ENCODE peak calls at places on chromosomes 11 and 22, in six cellular contexts. G is GM12878, V is IMR-90, H is A549, I is K562, U is HepG2. B is an unnamed sample.

GRCh38 chr22:27129266-27129665 is 471.9 kb downstream of the MIAT start:
- DNase-seq in I (no peak), H (peak), U (no peak), G (no peak), V (peak), B (no peak)

GRCh38 chr22:32475428-32476010 is 908 bp downstream of the FBXO7 start:
- DNase-seq in U (no peak), I (no peak), G (no peak), H (no peak), V (no peak), B (peak)

GRCh38 chr11:107928767-107929507 is 689 bp downstream of the RAB39A start:
- DNase-seq in G (no peak), U (no peak), V (no peak), H (no peak), I (no peak), B (peak)

GRCh38 chr11:90344546-90344945 is 121.7 kb upstream of the CHORDC1 start:
- DNase-seq in U (no peak), G (no peak), I (no peak), V (no peak), H (no peak), B (no peak)

GRCh38 chr22:28927526-28928089 is 44.2 kb downstream of the ZNRF3 start:
- DNase-seq in V (no peak), I (peak), G (no peak), U (no peak), H (no peak), B (no peak)

GRCh38 chr11:48013269-48013901 is 33.0 kb downstream of the PTPRJ start:
- DNase-seq in U (peak), H (peak), V (peak), I (no peak), G (no peak), B (no peak)

GRCh38 chr11:126840201-126840886 is 160.2 kb downstream of the KIRREL3 start:
- DNase-seq in V (peak), U (no peak), I (no peak), H (no peak), G (no peak), B (no peak)

GRCh38 chr11:111461460-111462240 is 50.5 kb downstream of the BTG4 start:
- DNase-seq in G (no peak), V (no peak), H (no peak), U (no peak), I (no peak), B (no peak)

GRCh38 chr11:1515082-1516060 is 28.8 kb upstream of the MOB2 start:
- DNase-seq in H (peak), G (no peak), V (peak), U (peak), I (peak), B (peak)

GRCh38 chr22:23154461-23154860 is 9.2 kb downstream of the RAB36 start:
- DNase-seq in G (no peak), H (no peak), V (no peak), I (no peak), U (no peak), B (no peak)

GRCh38 chr11:75468534-75469340 is 35.7 kb upstream of the KLHL35 start:
- DNase-seq in H (no peak), U (no peak), V (peak), I (peak), G (no peak), B (no peak)

GRCh38 chr11:73975479-73975757 is 7.2 kb downstream of the UCP2 start:
- DNase-seq in V (no peak), U (no peak), H (no peak), I (peak), G (no peak), B (no peak)

GRCh38 chr11:73972187-73972586 is 10.5 kb downstream of the UCP2 start:
- DNase-seq in G (no peak), V (no peak), I (peak), H (no peak), U (no peak), B (no peak)

GRCh38 chr11:73976451-73977151 is 6.0 kb downstream of the UCP2 start:
- DNase-seq in V (no peak), G (no peak), I (peak), U (no peak), H (no peak), B (no peak)

GRCh38 chr11:73972620-73973449 is 9.8 kb downstream of the UCP2 start:
- DNase-seq in G (no peak), I (peak), H (no peak), V (no peak), U (no peak), B (no peak)

GRCh38 chr11:73974611-73975478 is 7.8 kb downstream of the UCP2 start:
- DNase-seq in I (peak), V (no peak), H (no peak), U (no peak), G (no peak), B (no peak)
- TF ChIP-seq BHLHE40 in I (no peak), V (no peak), H (no peak), U (no peak), G (no peak), B (no peak)

DNA sequence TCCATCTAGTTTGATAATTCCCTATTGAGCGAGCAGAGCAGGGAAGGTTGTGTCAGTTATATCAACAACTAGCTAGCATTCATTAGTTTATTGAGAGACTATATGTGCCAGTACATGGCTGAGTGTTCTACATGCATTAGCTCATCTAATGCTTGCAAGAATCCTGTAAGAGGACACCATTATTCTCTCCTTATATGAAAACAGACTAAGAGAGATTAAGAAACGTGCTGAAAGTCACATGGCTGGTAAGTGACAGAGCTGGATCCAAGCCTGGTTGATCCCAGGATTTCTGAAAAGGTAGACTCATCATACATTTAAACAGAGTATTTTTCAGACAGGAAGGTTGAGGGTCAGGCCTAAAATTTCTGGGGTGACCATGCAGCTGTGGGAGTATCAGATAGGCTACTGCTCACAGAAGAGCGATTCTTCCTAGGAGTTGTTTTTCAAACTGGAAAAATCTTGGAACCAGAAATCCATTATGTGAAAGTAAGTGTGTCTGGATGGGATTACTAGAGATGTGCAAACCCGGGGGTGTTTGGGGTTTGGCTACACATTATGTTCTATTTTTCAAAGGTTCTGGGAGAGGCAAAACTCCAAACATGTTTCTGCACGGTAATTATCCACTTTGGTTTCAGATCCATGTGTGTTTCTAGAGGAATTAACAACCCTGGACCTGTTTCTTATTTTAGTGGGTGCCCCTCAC is 213.3 kb downstream of the FAM76B start:
- DNase-seq in G (no peak), U (no peak), H (no peak), V (no peak), I (no peak), B (no peak)
- TF ChIP-seq BHLHE40 in G (no peak), U (no peak), H (no peak), V (no peak), I (no peak), B (no peak)

GRCh38 chr11:73386026-73386425 is 9.8 kb downstream of the RELT start:
- DNase-seq in V (no peak), I (peak), H (no peak), U (no peak), G (peak), B (no peak)

GRCh38 chr11:73384531-73384870 is 8.3 kb downstream of the RELT start:
- DNase-seq in I (no peak), G (no peak), V (no peak), U (no peak), H (no peak), B (no peak)

GRCh38 chr11:73384127-73384441 is 7.9 kb downstream of the RELT start:
- DNase-seq in U (no peak), I (no peak), G (no peak), H (no peak), V (no peak), B (no peak)

GRCh38 chr11:73386568-73386967 is 10.4 kb downstream of the RELT start:
- DNase-seq in I (no peak), U (no peak), G (no peak), H (no peak), V (no peak), B (no peak)

DNA sequence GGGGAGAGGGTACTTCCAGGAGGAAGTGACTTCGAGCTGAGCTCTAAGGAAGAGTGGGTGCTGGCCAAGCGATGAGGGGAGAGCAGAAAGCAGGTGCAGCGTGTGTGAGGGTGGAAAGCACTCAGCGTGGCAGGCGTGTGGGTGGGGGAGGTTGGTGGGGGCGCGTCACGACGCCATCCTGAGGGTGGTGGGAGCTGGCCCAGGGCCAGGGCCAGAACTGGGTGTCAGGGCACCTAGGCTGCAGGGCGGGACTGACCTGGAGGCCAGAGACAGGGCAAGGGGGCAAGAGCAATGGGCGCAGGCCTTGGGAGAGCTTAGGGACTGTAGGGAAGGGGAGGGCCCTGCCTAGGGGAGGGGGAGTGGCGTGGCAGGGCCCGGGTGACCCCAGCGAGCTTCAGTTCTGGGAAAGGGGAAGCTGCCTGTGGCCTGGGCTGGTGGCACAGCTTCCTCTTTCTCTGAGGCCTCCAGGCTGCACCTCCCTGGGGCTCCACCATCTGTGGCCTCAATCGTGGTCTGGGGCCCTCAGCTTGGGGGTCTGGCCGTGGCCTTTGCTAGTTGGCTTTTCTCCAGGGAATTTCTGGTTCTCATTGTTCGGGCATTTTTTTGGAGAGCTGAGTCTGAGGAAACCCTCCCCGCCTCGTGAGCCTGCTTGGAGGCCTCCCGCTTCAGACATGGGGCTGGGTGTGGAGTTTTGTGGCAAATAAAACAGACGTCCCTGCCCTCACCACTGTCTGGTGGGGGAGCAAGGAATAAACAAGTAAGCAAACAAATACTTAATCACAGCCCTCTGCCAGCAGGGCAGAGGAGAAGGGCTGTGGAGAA is 8.9 kb downstream of the RELT start:
- DNase-seq in U (no peak), H (no peak), I (no peak), V (no peak), G (peak), B (no peak)
- TF ChIP-seq BHLHE40 in U (no peak), H (no peak), I (no peak), V (no peak), G (peak), B (no peak)

DNA sequence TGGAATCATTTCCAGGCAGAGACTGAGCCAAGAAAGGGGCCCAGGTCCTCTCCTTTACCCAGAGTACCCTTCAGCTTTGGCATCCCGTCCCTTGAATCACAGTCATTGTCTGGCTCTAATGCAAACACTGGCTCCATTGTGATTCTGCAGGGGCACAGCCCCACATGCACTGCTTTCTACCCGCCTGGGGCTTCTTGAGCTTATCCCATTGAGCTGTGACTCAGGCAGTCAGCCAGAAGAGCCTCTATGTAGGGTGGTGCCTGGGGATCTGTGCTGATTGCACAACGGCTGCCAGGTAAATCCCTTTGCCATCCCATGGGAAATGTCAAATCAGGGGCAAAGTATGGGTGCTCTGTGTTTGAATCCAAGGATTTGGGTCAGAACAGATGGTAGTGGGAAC is 89.0 kb downstream of the RASSF10 start:
- DNase-seq in I (no peak), V (no peak), H (no peak), U (peak), G (no peak), B (no peak)
- TF ChIP-seq BHLHE40 in I (no peak), V (no peak), H (no peak), U (no peak), G (no peak), B (no peak)

GRCh38 chr11:108960498-108960897 is 295.6 kb downstream of the DDX10 start:
- DNase-seq in G (no peak), I (no peak), U (no peak), V (no peak), H (no peak), B (no peak)
- TF ChIP-seq BHLHE40 in G (no peak), I (no peak), U (no peak), V (no peak), H (no peak), B (no peak)

DNA sequence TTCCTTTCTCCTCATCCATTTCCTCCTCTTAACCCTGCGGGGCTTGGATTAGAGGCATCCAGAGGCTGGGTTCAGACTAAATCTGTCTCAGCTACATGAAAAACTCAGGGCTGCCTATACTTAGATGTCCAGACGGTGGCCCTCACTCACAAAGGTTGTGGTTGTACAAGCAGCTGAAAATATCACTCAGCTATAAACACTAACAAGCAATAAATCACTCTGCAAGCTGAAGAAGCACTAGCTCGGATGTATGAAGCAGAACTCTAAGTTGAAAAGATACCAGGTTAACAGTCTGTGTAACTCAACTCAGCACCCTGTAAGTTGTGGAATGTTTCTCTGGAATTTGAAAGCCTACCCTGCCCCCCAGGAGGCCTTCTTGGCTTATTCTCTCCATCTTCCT is 82.9 kb downstream of the EXT2 start:
- DNase-seq in G (no peak), U (no peak), I (no peak), V (peak), H (no peak), B (peak)
- TF ChIP-seq BHLHE40 in G (no peak), U (no peak), I (no peak), V (no peak), H (no peak), B (no peak)

GRCh38 chr11:113014731-113015455 is 53.7 kb downstream of the NCAM1 start:
- DNase-seq in V (no peak), H (no peak), G (no peak), U (no peak), I (no peak), B (peak)
- TF ChIP-seq BHLHE40 in V (no peak), H (no peak), G (no peak), U (no peak), I (no peak), B (no peak)

GRCh38 chr11:7561562-7561961 is 47.8 kb downstream of the PPFIBP2 start:
- DNase-seq in V (no peak), G (no peak), U (no peak), H (no peak), I (no peak), B (no peak)
- TF ChIP-seq BHLHE40 in V (no peak), G (no peak), U (no peak), H (no peak), I (no peak), B (no peak)

GRCh38 chr11:86799680-86800075 is 664 bp upstream of the PRSS23 start:
- DNase-seq in I (no peak), G (no peak), H (no peak), V (no peak), U (no peak), B (no peak)

GRCh38 chr11:86800956-86801264 is 568 bp downstream of the PRSS23 start:
- DNase-seq in H (no peak), V (no peak), U (no peak), G (no peak), I (no peak), B (no peak)

GRCh38 chr11:86798988-86799387 is 1.4 kb upstream of the PRSS23 start:
- DNase-seq in H (no peak), I (no peak), G (no peak), V (peak), U (no peak), B (no peak)

GRCh38 chr11:86802146-86802545 is 1.8 kb downstream of the PRSS23 start:
- DNase-seq in V (no peak), I (no peak), H (no peak), U (no peak), G (no peak), B (no peak)

DNA sequence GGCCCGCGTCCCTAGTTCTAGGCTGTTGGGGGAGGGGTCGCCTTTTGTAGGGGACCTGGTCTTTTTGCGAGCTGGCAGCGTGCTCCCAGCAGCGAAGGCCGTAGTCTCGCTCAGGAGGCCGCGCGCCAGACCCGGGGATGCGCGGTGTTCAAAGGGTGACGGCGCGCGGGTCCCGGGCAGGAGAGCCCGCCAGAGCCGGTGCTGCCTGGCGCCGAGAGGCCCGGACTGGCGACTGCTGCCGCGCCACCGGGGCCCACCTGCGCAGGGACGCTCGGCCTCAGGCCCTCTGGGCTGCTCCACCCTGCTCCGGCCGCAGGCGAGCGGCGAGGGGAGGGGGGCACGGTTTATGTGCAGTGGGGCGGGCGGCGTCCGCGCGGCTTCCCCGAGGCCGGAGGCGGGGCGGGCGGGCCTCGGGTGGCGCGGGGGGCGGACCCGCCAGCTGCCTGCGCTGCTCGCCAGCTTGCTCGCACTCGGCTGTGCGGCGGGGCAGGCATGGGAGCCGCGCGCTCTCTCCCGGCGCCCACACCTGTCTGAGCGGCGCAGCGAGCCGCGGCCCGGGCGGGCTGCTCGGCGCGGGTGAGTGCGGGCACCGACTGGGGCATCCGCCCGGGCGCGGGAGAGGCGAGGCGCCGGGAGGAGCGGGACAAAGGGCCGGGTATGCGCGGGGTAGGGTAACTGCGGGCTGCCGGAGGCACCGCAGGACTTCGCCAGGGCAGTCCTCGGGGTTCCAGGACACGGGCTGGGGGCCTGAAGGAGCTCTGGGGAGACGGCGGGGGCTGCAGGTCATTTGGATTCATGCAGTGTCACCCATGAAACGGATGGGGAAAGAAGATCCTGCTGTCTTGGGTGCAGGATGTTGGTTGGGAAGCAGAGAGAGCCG is at the start of gene PRSS23:
- DNase-seq in G (no peak), I (peak), H (peak), U (no peak), V (peak), B (peak)
- TF ChIP-seq BHLHE40 in G (no peak), I (no peak), H (no peak), U (no peak), V (no peak), B (no peak)

B was measured in HEK293T.